ENCODE peak calls at places on chromosomes 1 and 21, in four cellular contexts. F is K562, S is GM12891, P is GM12878. A is an unnamed sample.

GRCh38 chr1:31860576-31860975 is 44.8 kb upstream of the SPOCD1 start:
- DNase-seq in S (no peak), P (no peak), F (no peak), A (no peak)

GRCh38 chr1:23593556-23594148 is 34.4 kb upstream of the ID3 start:
- DNase-seq in F (no peak), S (no peak), P (no peak), A (no peak)

GRCh38 chr1:151720974-151721787 is at the start of gene RIIAD1:
- DNase-seq in S (peak), F (peak), P (no peak), A (no peak)

GRCh38 chr1:69475021-69475420 is 92.7 kb upstream of the LRRC7 start:
- DNase-seq in P (no peak), S (no peak), F (no peak), A (no peak)

GRCh38 chr21:33157303-33157702 is 72.4 kb upstream of the IFNAR2 start:
- DNase-seq in P (no peak), F (no peak), S (no peak), A (no peak)

GRCh38 chr1:169546087-169546995 is 39.9 kb downstream of the F5 start:
- DNase-seq in P (peak), S (no peak), F (peak), A (peak)

GRCh38 chr1:33442141-33442540 is 11.2 kb upstream of the PHC2 start:
- DNase-seq in P (no peak), F (no peak), S (no peak), A (no peak)

GRCh38 chr1:175725684-175726083 is 17.7 kb downstream of the TNR start:
- DNase-seq in F (peak), S (no peak), P (no peak), A (no peak)

GRCh38 chr1:231162970-231163830 is 1.3 kb downstream of the TRIM67 start:
- DNase-seq in P (no peak), S (no peak), F (no peak), A (no peak)

GRCh38 chr1:185894806-185895205 is 160.6 kb downstream of the HMCN1 start:
- DNase-seq in S (no peak), P (no peak), F (no peak), A (no peak)

GRCh38 chr21:42586406-42586805 is 67.0 kb upstream of the PDE9A start:
- DNase-seq in S (no peak), P (no peak), F (no peak), A (no peak)

GRCh38 chr1:109399326-109399957 is 1.7 kb upstream of the SORT1 start:
- DNase-seq in P (no peak), F (peak), S (no peak), A (peak)

GRCh38 chr1:199029855-199030254 is 391.0 kb downstream of the PTPRC start:
- DNase-seq in S (no peak), F (no peak), P (no peak), A (no peak)

GRCh38 chr1:36650200-36651065 is 167.7 kb upstream of the CSF3R start:
- DNase-seq in F (peak), S (peak), P (no peak), A (peak)

GRCh38 chr1:23548704-23549143 is 10.6 kb downstream of the ID3 start:
- DNase-seq in S (no peak), F (no peak), P (no peak), A (no peak)

GRCh38 chr1:165894591-165894990 is 67.2 kb downstream of the UCK2 start:
- DNase-seq in P (no peak), F (no peak), S (no peak), A (no peak)

GRCh38 chr1:4425892-4426291 is 228.5 kb upstream of the AJAP1 start:
- DNase-seq in P (no peak), S (no peak), F (peak), A (no peak)

GRCh38 chr1:201219481-201220387 is 29.1 kb downstream of the IGFN1 start:
- DNase-seq in F (no peak), P (no peak), S (no peak), A (no peak)

GRCh38 chr1:227489572-227489971 is 73.8 kb upstream of the ZNF678 start:
- DNase-seq in F (no peak), S (no peak), P (no peak), A (no peak)
- TF ChIP-seq SPI1 in F (no peak), S (no peak), P (no peak), A (no peak)

DNA sequence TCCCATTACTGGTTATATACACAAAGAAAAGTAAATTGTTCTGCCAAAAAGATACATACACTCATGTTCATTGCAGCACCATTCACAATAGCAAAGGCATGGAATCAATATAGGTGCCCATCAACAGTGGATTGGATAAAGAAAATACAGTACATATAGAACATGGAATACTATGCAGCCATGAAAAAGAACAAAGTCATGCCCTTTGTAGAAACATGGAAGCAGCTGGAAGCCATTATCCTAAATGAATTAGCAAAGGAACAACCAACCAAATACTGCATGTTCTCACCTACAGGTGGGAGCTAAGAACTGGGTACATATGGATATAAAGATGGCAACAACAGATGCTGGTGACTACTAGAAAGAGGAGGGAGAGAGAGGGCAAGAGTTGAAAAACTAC is 132.6 kb downstream of the PLD5 start:
- DNase-seq in P (no peak), S (no peak), F (no peak), A (no peak)
- TF ChIP-seq SPI1 in P (no peak), S (no peak), F (no peak), A (no peak)

GRCh38 chr1:190377294-190377693 is 100.4 kb downstream of the BRINP3 start:
- DNase-seq in P (no peak), S (no peak), F (no peak), A (no peak)

GRCh38 chr1:190373705-190374336 is 103.8 kb downstream of the BRINP3 start:
- DNase-seq in S (no peak), P (no peak), F (no peak), A (peak)

DNA sequence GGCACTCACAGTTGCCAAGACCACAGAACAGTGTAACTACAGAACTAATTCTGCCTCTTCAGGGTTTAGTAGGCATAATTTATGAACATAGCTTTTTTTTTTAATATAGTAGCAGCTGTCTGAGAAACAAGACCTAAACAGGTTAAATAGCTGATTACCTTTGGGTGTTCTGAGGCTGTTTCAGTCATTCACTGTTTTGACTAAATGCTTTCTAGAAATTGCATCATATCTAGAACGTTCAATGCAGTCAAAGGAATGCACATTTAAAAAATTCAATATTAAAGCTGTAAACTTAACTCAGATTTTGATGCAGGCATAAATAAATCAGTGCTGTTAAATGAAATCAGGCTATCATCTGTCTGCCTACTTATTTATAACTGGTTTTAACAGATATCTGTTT is 101.6 kb downstream of the BRINP3 start:
- DNase-seq in F (no peak), P (no peak), S (no peak), A (no peak)
- TF ChIP-seq SPI1 in F (no peak), P (no peak), S (no peak), A (no peak)

GRCh38 chr1:46420533-46420915 is 26.4 kb downstream of the FAAH start:
- DNase-seq in F (peak), P (no peak), S (no peak), A (no peak)

GRCh38 chr1:46423574-46424240 is 29.6 kb downstream of the FAAH start:
- DNase-seq in P (no peak), F (no peak), S (no peak), A (no peak)

GRCh38 chr1:46422261-46422871 is 28.2 kb downstream of the FAAH start:
- DNase-seq in S (no peak), F (no peak), P (no peak), A (no peak)

GRCh38 chr1:46418976-46419375 is 24.9 kb downstream of the FAAH start:
- DNase-seq in P (no peak), F (no peak), S (no peak), A (no peak)

GRCh38 chr1:46421739-46422138 is 27.6 kb downstream of the FAAH start:
- DNase-seq in S (no peak), P (no peak), F (peak), A (no peak)
- TF ChIP-seq SPI1 in S (no peak), P (no peak), F (no peak), A (no peak)